ENCODE peak calls at places on chromosomes 12 and 14, in nine cellular contexts. V, L, U, S, B, H, Z, G and T are unnamed samples.

GRCh38 chr12:114697741-114698565 is 14.0 kb upstream of the TBX3 start:
- DNase-seq in V (no peak), L (no peak), U (no peak), S (no peak), B (peak; percentile 18), H (no peak), Z (no peak), G (no peak), T (no peak)

GRCh38 chr14:97120204-97121120 is 323.3 kb downstream of the VRK1 start:
- DNase-seq in V (peak; percentile 13), L (no peak), U (no peak), S (peak; percentile 10), B (no peak), H (no peak), Z (no peak), G (no peak), T (no peak)

GRCh38 chr14:104321151-104322130 is 183.1 kb downstream of the KIF26A start:
- DNase-seq in V (no peak), L (peak; percentile 47), U (peak; percentile 1), S (no peak), B (no peak), H (no peak), Z (no peak), G (no peak), T (no peak)

GRCh38 chr12:103930787-103931536 is 752 bp downstream of the HSP90B1 start:
- DNase-seq in V (no peak), L (peak; percentile 65), U (peak; percentile 11), S (peak; percentile 64), B (peak; percentile 14), H (peak; percentile 92), Z (no peak), G (peak; percentile 39), T (no peak)

GRCh38 chr12:124130717-124131670 is 158.0 kb downstream of the ZNF664 start:
- DNase-seq in V (peak; percentile 67), L (no peak), U (no peak), S (peak; percentile 64), B (no peak), H (no peak), Z (no peak), G (no peak), T (peak; percentile 59)

GRCh38 chr12:26689281-26689841 is 143.6 kb downstream of the ITPR2 start:
- DNase-seq in V (no peak), L (no peak), U (no peak), S (no peak), B (no peak), H (no peak), Z (no peak), G (no peak), T (no peak)

GRCh38 chr12:56321027-56321426 is 5.2 kb upstream of the CNPY2 start:
- DNase-seq in V (no peak), L (no peak), U (no peak), S (no peak), B (peak; percentile 29), H (no peak), Z (no peak), G (no peak), T (no peak)

GRCh38 chr14:85124896-85125295 is 405.0 kb upstream of the FLRT2 start:
- DNase-seq in V (no peak), L (no peak), U (no peak), S (no peak), B (no peak), H (no peak), Z (no peak), G (no peak), T (no peak)

GRCh38 chr14:102828201-102828600 is 51.0 kb downstream of the TRAF3 start:
- DNase-seq in V (no peak), L (no peak), U (no peak), S (no peak), B (no peak), H (no peak), Z (no peak), G (no peak), T (no peak)

GRCh38 chr12:8771072-8771471 is 51.3 kb upstream of the A2ML1 start:
- DNase-seq in V (no peak), L (no peak), U (no peak), S (no peak), B (peak; percentile 10), H (no peak), Z (no peak), G (no peak), T (no peak)
- TF ChIP-seq CTCF in V (no peak), L (no peak), U (no peak), S (no peak), B (peak; percentile 6), H (no peak), Z (peak; percentile 26), G (no peak), T (no peak)

DNA sequence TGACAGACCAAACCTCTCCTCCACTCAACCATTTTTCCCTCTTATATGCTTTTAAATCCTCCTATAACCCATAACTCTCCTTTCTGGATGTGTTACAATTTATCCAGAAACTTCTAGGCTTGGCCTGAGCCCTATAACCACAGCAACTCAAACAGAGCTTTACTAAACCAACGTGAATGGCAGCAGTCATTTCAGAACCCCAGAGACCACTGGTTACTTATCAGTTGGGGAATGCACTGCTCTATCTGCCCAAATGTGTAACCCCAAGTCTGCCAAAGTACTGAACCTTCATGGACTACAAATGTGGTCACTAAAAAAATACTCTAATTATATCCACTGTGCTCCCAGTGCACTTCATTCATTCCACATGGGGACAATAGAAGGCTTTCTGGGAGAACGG is 42.0 kb downstream of the NAA25 start:
- DNase-seq in V (no peak), L (no peak), U (no peak), S (no peak), B (no peak), H (no peak), Z (no peak), G (no peak), T (no peak)
- TF ChIP-seq CTCF in V (no peak), L (no peak), U (no peak), S (no peak), B (no peak), H (no peak), Z (no peak), G (no peak), T (no peak)

DNA sequence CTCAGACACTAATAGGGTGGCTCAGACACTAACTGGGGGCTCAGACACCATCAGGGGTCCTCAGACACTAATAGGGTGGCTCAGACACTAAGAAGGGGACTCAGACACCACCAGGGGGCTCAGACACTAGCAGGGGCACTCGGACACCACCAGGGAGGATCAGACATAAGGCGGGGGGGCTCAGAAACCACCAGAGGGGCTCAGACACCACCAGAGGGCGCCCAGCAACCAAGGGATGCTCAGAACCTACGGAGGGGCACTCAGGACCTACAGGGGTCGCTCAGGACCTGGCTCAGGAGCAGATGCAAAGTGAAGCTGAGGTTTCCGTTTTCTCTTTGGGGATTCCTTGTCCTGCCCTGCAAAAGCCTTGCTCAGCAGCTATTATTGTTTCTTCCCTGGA is 448.5 kb downstream of the TMEM121 start:
- DNase-seq in V (no peak), L (no peak), U (no peak), S (no peak), B (no peak), H (no peak), Z (no peak), G (no peak), T (peak; percentile 35)
- TF ChIP-seq CTCF in V (no peak), L (no peak), U (no peak), S (peak; percentile 60), B (no peak), H (no peak), Z (no peak), G (no peak), T (peak; percentile 62)

GRCh38 chr12:113512568-113512967 is 40.9 kb upstream of the LHX5 start:
- DNase-seq in V (no peak), L (no peak), U (no peak), S (no peak), B (no peak), H (no peak), Z (no peak), G (no peak), T (no peak)

GRCh38 chr12:113519464-113520191 is 48.0 kb upstream of the LHX5 start:
- DNase-seq in V (no peak), L (no peak), U (no peak), S (no peak), B (no peak), H (no peak), Z (no peak), G (no peak), T (no peak)

GRCh38 chr12:113515082-113515856 is 43.6 kb upstream of the LHX5 start:
- DNase-seq in V (no peak), L (no peak), U (no peak), S (no peak), B (no peak), H (no peak), Z (no peak), G (no peak), T (no peak)

GRCh38 chr12:113514602-113515001 is 42.9 kb upstream of the LHX5 start:
- DNase-seq in V (no peak), L (no peak), U (no peak), S (no peak), B (no peak), H (no peak), Z (no peak), G (no peak), T (no peak)
- TF ChIP-seq CTCF in V (no peak), L (no peak), U (no peak), S (no peak), B (no peak), H (no peak), Z (no peak), G (no peak), T (no peak)

GRCh38 chr14:76987956-76988520 is 40.5 kb downstream of the IRF2BPL start:
- DNase-seq in V (no peak), L (no peak), U (no peak), S (no peak), B (no peak), H (no peak), Z (no peak), G (no peak), T (no peak)
- TF ChIP-seq CTCF in V (no peak), L (no peak), U (no peak), S (no peak), B (no peak), H (no peak), Z (no peak), G (no peak), T (no peak)

DNA sequence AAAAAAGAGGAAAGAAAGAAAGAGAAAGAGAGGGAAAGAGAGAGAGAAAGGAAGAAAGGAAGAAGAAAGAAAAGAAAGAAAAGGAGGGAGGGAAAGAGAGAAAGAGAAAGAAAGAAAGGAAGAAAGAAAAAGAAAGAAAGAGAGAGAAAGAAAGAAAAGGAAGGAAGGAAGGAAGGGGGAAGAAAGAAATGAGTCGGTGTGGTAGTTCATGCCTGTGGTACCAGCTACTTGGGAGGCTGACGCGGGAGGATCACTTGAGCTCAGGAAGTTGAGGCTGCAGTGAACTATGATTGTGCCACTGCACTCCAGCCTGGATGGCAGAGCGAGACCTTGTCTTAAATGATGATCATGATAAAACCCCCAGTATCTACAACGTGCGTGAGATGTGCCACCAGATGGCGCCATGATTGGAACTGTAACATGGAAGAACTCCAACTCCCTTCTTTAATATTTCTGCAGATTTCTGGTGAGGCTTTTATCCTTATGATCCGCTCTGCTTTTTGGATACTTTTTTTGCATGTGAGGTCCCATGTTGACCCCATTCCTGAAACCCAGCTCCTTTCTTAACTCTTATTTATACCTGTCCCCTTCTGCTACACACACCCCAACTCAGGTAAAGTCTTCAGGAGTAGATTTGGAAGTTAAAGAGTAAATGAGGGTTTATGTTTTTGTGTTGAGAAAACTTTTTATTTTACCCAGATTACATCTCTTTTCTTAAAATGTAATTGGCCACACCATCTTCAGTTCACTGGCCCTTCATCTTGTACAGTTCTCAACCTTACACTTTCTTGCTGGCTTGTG is 25.6 kb downstream of the RNASE10 start:
- DNase-seq in V (peak; percentile 21), L (peak; percentile 37), U (peak; percentile 61), S (peak; percentile 13), B (peak; percentile 53), H (peak; percentile 93), Z (peak; percentile 50), G (peak; percentile 47), T (peak; percentile 62)
- TF ChIP-seq CTCF in V (peak; percentile 73), L (no peak), U (peak; percentile 53), S (peak; percentile 84), B (peak; percentile 78), H (peak; percentile 64), Z (peak; percentile 72), G (peak; percentile 56), T (peak; percentile 83)